ENCODE peak calls at places on chromosomes 11 and 22, in ten cellular contexts. T, M, P, Y, R, N, C, G, E and S are unnamed samples.

GRCh38 chr11:2547806-2548205 is 103.0 kb downstream of the KCNQ1 start:
- DNase-seq in R (peak; percentile 78), T (no peak), N (no peak), M (no peak), P (no peak), C (no peak), G (no peak), E (no peak), Y (no peak), S (no peak)

GRCh38 chr11:75814369-75814685 is 683 bp upstream of the UVRAG start:
- DNase-seq in E (no peak), R (no peak), G (no peak), N (no peak), Y (no peak), M (no peak), P (no peak), C (no peak), T (no peak), S (no peak)

GRCh38 chr11:12717851-12718291 is 43.6 kb downstream of the TEAD1 start:
- DNase-seq in P (no peak), E (no peak), Y (peak; percentile 47), M (no peak), R (no peak), T (no peak), N (no peak), C (peak; percentile 43), G (no peak), S (no peak)

GRCh38 chr11:62555464-62556092 is 9.0 kb upstream of the AHNAK start:
- DNase-seq in R (no peak), M (no peak), C (peak; percentile 76), E (no peak), N (peak; percentile 48), Y (peak; percentile 33), P (peak; percentile 67), G (no peak), T (peak; percentile 49), S (no peak)

GRCh38 chr22:25747245-25747944 is 5.4 kb downstream of the MYO18B start:
- DNase-seq in C (no peak), G (peak; percentile 55), Y (peak; percentile 99), R (no peak), N (no peak), T (no peak), M (peak; percentile 96), P (peak; percentile 99), E (peak; percentile 36), S (no peak)

GRCh38 chr11:117688255-117688797 is 108.7 kb downstream of the DSCAML1 start:
- DNase-seq in E (no peak), G (no peak), R (no peak), M (no peak), P (no peak), Y (no peak), T (no peak), N (no peak), C (no peak), S (no peak)

GRCh38 chr11:63813563-63814382 is 517 bp downstream of the SPINDOC start:
- DNase-seq in P (peak; percentile 37), Y (peak; percentile 46), C (peak; percentile 64), N (peak; percentile 33), T (peak; percentile 36), M (no peak), E (no peak), R (no peak), G (no peak), S (no peak)

GRCh38 chr11:104151404-104152204 is 12.3 kb downstream of the PDGFD start:
- DNase-seq in M (no peak), T (no peak), C (no peak), E (no peak), G (no peak), R (no peak), P (peak; percentile 39), N (no peak), Y (no peak), S (no peak)

GRCh38 chr22:33331017-33331416 is 272.8 kb upstream of the SYN3 start:
- DNase-seq in T (no peak), E (no peak), G (no peak), N (no peak), R (no peak), M (no peak), P (no peak), Y (no peak), C (no peak), S (no peak)

GRCh38 chr11:123111465-123111864 is 49.5 kb upstream of the HSPA8 start:
- DNase-seq in E (no peak), G (no peak), T (no peak), Y (peak; percentile 46), P (peak; percentile 63), M (no peak), R (no peak), N (no peak), C (peak; percentile 9), S (no peak)
- TF ChIP-seq CTCF in E (peak; percentile 73), G (no peak), T (peak; percentile 83), Y (peak; percentile 83), P (peak; percentile 76), M (peak; percentile 68), R (peak; percentile 98), N (peak; percentile 69), C (peak; percentile 63), S (peak; percentile 92)

DNA sequence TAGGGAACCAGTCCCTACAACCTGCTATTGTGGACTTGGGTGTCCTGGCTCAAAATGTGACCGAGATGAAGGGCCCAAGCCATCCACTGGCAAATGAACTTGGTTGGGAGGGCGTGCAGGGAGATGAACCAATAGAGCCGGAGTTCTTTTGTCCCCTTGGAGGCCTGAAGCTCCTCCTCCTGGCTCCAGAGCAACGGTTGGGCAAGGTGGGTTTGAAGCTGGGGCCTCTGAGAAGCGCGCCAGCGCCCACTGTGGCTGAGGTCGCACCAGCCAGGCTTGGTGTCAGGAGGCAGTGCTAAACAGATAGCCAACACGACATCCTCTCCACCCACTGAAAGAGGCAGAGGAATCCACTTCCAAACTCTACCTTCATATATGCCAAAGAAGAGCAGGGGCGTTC is 36.0 kb upstream of the PACSIN2 start:
- DNase-seq in M (no peak), E (no peak), C (no peak), R (no peak), Y (no peak), G (no peak), P (no peak), T (no peak), N (no peak), S (no peak)
- TF ChIP-seq CTCF in M (no peak), E (no peak), C (no peak), R (no peak), Y (no peak), G (no peak), P (no peak), T (no peak), N (no peak), S (no peak)

GRCh38 chr22:41468381-41469217 is at the start of the genes ACO2 and PHF5A:
- DNase-seq in M (peak; percentile 83), Y (peak; percentile 97), R (peak; percentile 97), G (peak; percentile 97), C (peak; percentile 94), T (peak; percentile 99), N (peak; percentile 97), P (peak; percentile 98), E (peak; percentile 93), S (peak; percentile 97)
- TF ChIP-seq CTCF in M (no peak), Y (no peak), R (no peak), G (no peak), C (no peak), T (no peak), N (peak; percentile 21), P (no peak), E (no peak), S (no peak)

GRCh38 chr11:67505605-67506396 is 638 bp upstream of the PITPNM1 start:
- DNase-seq in N (peak; percentile 89), C (peak; percentile 85), M (peak; percentile 36), P (peak; percentile 90), T (peak; percentile 88), Y (peak; percentile 59), G (peak; percentile 75), R (no peak), E (peak; percentile 48), S (peak; percentile 88)
- TF ChIP-seq CTCF in N (peak; percentile 99), C (peak; percentile 99), M (peak; percentile 99), P (peak; percentile 88), T (peak; percentile 97), Y (peak; percentile 72), G (peak; percentile 78), R (peak; percentile 96), E (peak; percentile 97), S (peak; percentile 97)

DNA sequence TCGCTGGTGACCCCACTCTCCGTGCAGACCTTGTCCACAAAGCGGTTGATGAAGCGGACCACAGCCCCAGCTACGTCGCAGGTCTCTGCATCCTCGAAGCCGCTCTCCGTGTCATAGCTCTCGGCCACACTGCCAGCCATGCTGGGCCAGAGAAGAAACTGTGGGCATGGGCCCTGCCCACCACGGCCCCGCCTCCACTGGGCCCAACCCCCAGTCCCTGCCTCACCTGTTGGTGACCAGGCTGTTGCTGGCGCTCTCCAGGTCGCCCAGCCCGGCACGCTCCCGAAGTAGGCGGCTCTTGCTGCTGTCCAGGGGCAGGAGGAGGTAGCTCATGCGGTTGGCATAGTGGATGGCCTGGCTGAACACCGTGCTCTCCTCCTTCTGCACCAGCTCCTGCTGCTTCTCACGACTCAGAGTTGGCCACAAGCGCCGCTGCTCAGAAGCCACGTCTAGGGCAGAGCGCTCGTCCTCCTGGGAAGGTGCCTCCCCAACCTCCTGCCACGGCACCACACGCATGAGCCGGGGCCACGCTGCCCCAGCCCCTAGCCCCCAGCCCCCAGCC is 12.8 kb downstream of the SBF1 start:
- DNase-seq in P (no peak), Y (no peak), N (no peak), R (no peak), G (no peak), T (no peak), E (no peak), M (no peak), C (no peak), S (no peak)
- TF ChIP-seq CTCF in P (no peak), Y (no peak), N (no peak), R (no peak), G (no peak), T (no peak), E (no peak), M (no peak), C (no peak), S (no peak)

GRCh38 chr11:119536801-119537200 is 113.8 kb upstream of the THY1 start:
- DNase-seq in T (no peak), Y (no peak), C (no peak), M (no peak), G (no peak), N (no peak), R (no peak), P (no peak), E (no peak), S (no peak)
- TF ChIP-seq CTCF in T (no peak), Y (peak; percentile 3), C (no peak), M (no peak), G (no peak), N (no peak), R (peak; percentile 12), P (no peak), E (no peak), S (peak; percentile 40)

GRCh38 chr11:475941-476340 is 25.9 kb downstream of the PTDSS2 start:
- DNase-seq in P (no peak), C (no peak), E (no peak), N (no peak), Y (no peak), G (no peak), M (no peak), T (no peak), R (no peak), S (no peak)
- TF ChIP-seq CTCF in P (no peak), C (no peak), E (no peak), N (no peak), Y (no peak), G (no peak), M (no peak), T (no peak), R (no peak), S (no peak)